ENCODE peak calls at places on chromosome 14, in five cellular contexts. E, Z, Y, M and F are unnamed samples.

GRCh38 chr14:58166005-58166983 is 14.3 kb upstream of the ARMH4 start:
- DNase-seq in E (peak), Z (peak), Y (peak), M (peak), F (peak)

GRCh38 chr14:68377459-68377858 is 415.4 kb downstream of the ZFP36L1 start:
- DNase-seq in E (peak), Z (peak), Y (no peak), M (no peak), F (no peak)

GRCh38 chr14:81211844-81212243 is 8.9 kb downstream of the GTF2A1 start:
- DNase-seq in E (peak), Z (no peak), Y (no peak), M (no peak), F (no peak)

GRCh38 chr14:64654931-64655330 is 49.3 kb upstream of the PLEKHG3 start:
- DNase-seq in E (no peak), Z (no peak), Y (no peak), M (no peak), F (no peak)

GRCh38 chr14:73240816-73241480 is 3.6 kb downstream of the PAPLN start:
- DNase-seq in E (peak), Z (no peak), Y (peak), M (no peak), F (no peak)

GRCh38 chr14:71416392-71416791 is 509.1 kb downstream of the PCNX1 start:
- DNase-seq in E (no peak), Z (no peak), Y (no peak), M (no peak), F (no peak)

GRCh38 chr14:25049559-25050493 is at the start of gene STXBP6:
- DNase-seq in E (peak), Z (peak), Y (no peak), M (no peak), F (no peak)

GRCh38 chr14:26217778-26218177 is 380.1 kb downstream of the NOVA1 start:
- DNase-seq in E (no peak), Z (no peak), Y (no peak), M (no peak), F (no peak)

GRCh38 chr14:51607677-51608076 is 44.0 kb upstream of the FRMD6 start:
- DNase-seq in E (no peak), Z (no peak), Y (no peak), M (peak), F (peak)

GRCh38 chr14:93082576-93083001 is 33.1 kb downstream of the ITPK1 start:
- DNase-seq in E (no peak), Z (no peak), Y (no peak), M (no peak), F (no peak)

DNA sequence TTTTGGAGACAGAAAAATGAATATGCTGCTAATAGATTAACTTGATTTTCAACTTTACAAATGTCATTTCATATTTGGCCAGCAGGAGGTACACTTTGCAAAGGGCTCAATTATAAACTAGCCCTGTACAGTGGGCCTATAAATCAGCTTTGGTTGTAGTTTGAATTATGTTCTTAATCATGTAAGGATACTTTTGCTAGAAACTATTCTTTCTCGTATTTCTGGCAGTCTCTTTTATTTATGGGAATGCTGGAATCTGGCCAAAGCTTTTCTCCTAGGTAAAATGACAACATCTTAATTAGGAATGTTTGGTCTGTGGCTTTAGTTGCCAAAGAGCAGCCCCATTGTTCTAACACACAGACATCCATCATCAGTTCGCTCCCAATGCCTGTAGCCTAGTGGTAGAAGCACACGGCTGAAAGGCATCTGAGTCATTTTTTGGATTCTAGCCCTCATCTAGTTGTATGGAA is 1322.3 kb upstream of the SEL1L start:
- DNase-seq in E (no peak), Z (no peak), Y (no peak), M (no peak), F (no peak)
- TF ChIP-seq CTCF in E (no peak), Z (peak), Y (no peak), M (no peak), F (peak)

DNA sequence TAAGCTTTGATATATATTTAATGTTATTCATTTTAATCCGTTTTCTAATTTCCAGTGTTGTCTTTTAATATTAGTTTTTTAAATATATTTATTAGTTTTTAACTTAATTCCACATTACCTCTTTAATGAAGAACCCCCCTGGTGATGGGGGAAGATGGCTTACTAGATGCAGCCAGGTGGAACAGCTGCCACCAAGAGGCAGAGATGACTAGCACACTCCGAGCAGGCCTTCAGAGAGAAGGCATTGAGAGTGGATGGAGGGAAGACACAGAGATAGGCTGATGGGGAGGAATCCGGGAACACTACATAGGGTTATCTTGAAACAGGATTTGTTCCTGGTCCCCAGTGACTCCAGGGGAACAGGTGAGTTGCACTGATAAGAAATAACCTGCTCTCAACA is 771.6 kb downstream of the LRFN5 start:
- DNase-seq in E (no peak), Z (no peak), Y (no peak), M (no peak), F (no peak)
- TF ChIP-seq CTCF in E (no peak), Z (no peak), Y (no peak), M (no peak), F (no peak)

GRCh38 chr14:34982421-34983147 is at the start of gene SRP54:
- DNase-seq in E (peak), Z (peak), Y (peak), M (peak), F (peak)
- TF ChIP-seq CTCF in E (no peak), Z (no peak), Y (no peak), M (peak), F (peak)

GRCh38 chr14:91689608-91690007 is 42.3 kb downstream of the CATSPERB start:
- DNase-seq in E (no peak), Z (no peak), Y (no peak), M (no peak), F (no peak)

GRCh38 chr14:91681116-91681515 is 50.8 kb downstream of the CATSPERB start:
- DNase-seq in E (no peak), Z (no peak), Y (no peak), M (no peak), F (no peak)

GRCh38 chr14:91681893-91682563 is 49.9 kb downstream of the CATSPERB start:
- DNase-seq in E (no peak), Z (no peak), Y (no peak), M (no peak), F (no peak)

DNA sequence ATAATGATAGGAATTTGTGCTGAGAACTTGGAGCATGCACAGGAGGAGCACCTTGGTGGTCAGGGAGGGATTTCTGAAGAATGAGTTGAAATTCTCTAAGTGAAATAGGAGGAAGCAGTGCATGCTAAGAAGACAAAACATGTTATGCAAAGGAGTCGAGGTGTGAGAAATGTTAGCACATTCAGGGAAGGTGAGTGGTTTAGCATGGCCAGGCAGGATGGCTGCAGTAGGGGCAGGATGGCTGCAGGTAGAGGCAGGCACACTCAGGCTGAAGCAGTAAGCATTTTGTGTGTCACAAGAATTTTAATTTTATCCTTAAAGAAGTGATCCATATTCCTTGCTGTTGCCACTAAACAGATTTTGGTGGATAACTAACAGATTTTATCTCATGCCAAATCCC is 46.3 kb downstream of the CATSPERB start:
- DNase-seq in E (no peak), Z (no peak), Y (no peak), M (no peak), F (no peak)
- TF ChIP-seq CTCF in E (no peak), Z (no peak), Y (no peak), M (no peak), F (no peak)

GRCh38 chr14:61025239-61026223 is 44.5 kb downstream of the SLC38A6 start:
- DNase-seq in E (peak), Z (peak), Y (no peak), M (peak), F (peak)
- TF ChIP-seq CTCF in E (peak), Z (peak), Y (peak), M (peak), F (peak)

GRCh38 chr14:99479903-99480855 is 480 bp downstream of the SETD3 start:
- DNase-seq in E (peak), Z (peak), Y (peak), M (peak), F (no peak)
- TF ChIP-seq CTCF in E (no peak), Z (no peak), Y (no peak), M (peak), F (peak)

GRCh38 chr14:103056322-103057027 is 874 bp downstream of the CDC42BPB start:
- DNase-seq in E (no peak), Z (peak), Y (no peak), M (no peak), F (no peak)
- TF ChIP-seq CTCF in E (no peak), Z (no peak), Y (no peak), M (no peak), F (no peak)

DNA sequence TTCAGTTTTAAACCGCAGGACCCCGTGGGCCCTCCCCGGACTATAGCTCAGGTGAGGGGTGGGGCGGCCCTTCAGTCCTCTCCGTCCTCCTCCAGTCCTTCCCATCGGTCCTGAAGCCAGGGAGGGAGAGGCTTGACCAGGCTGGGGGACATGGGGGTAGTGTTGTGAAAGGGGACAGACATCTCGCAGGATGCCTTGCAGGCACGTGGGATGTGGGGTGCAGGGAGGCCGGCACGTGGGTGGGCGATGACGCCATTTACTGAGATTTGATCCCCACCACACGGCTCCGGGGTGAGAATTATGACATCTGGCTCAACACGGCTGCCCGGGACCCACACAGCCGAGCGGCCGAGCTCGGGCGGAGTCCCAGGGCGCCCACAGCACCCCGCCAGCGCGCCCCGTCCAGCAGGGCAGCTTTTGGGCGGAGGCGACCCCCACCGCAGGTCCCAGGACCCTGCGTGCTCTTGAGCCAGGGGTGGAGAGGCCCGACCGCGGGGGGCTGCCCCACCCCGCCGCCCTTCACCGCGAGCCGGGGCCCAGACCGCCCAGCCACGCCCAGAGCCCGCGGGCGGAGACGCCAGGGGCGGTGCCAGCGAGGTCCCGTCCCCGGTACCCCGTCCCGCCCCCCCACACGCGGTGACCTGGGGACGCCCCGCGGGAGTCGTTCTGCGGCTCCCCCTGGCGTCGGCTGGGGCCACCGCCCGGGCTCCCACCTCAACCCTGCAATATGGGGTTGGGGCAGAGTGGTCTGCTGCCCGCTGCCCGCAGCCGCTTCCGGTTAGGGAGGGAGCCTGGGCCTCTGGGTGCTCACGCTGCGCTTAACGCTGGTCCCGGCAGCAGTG is 3.3 kb upstream of the EXOC3L4 start:
- DNase-seq in E (peak), Z (peak), Y (peak), M (no peak), F (no peak)
- TF ChIP-seq CTCF in E (peak), Z (peak), Y (peak), M (peak), F (peak)

DNA sequence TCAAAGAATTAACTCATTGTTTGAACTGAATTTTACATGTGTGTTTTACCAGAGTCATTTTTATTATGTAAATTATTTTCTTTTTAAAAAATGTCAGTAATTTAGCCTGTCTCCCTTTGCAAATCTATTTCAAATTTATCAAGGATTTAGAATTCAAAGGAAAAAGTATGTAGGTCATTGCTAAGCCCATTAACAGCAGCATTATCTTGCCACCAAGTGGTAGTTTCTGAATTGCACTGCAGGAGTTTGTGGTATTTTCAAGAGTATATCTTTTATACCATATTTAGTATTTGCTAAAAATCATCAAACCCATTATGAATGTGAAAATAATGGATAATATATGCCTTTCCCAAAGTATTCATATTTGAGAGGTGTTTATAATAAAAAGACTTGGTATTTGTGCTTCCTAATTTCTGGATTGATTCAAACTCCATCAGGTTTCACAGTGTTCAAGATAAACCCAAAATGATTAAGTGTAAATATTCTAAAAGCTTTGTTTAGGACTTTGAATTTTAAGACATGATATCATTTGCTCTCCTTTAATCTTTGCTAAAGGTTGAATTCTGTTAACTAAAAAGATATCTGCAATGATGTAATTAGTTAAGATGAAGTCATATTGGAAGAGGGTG is 711.4 kb downstream of the FSCB start:
- DNase-seq in E (no peak), Z (no peak), Y (no peak), M (no peak), F (no peak)
- TF ChIP-seq CTCF in E (no peak), Z (peak), Y (no peak), M (no peak), F (no peak)